ENCODE peak calls at places on chromosomes 12 and 14, in seven cellular contexts. One of them, this sample, is unnamed.

GRCh38 chr14:64364907-64365306 is 23.2 kb upstream of the MTHFD1 start:
- DNase-seq in IMR-90: peak; percentile 68
- DNase-seq in H9: no peak
- DNase-seq in neuronal stem cell: no peak
- DNase-seq in mesenchymal stem cell: no peak
- DNase-seq in trophoblast cell: no peak
- DNase-seq in H1: no peak
- DNase-seq in this sample: peak; percentile 19

GRCh38 chr14:94717808-94718207 is 52.1 kb downstream of the GSC start:
- DNase-seq in IMR-90: no peak
- DNase-seq in H9: no peak
- DNase-seq in neuronal stem cell: no peak
- DNase-seq in mesenchymal stem cell: no peak
- DNase-seq in trophoblast cell: no peak
- DNase-seq in H1: no peak
- DNase-seq in this sample: no peak

GRCh38 chr12:69657376-69658137 is 41.5 kb downstream of the BEST3 start:
- DNase-seq in IMR-90: peak; percentile 67
- DNase-seq in H9: no peak
- DNase-seq in neuronal stem cell: no peak
- DNase-seq in mesenchymal stem cell: peak; percentile 29
- DNase-seq in trophoblast cell: peak; percentile 57
- DNase-seq in H1: no peak
- DNase-seq in this sample: peak; percentile 38

GRCh38 chr12:99043319-99043914 is 398.3 kb downstream of the APAF1 start:
- DNase-seq in IMR-90: peak; percentile 64
- DNase-seq in H9: peak; percentile 71
- DNase-seq in neuronal stem cell: peak; percentile 71
- DNase-seq in mesenchymal stem cell: peak; percentile 50
- DNase-seq in trophoblast cell: peak; percentile 83
- DNase-seq in H1: peak; percentile 47
- DNase-seq in this sample: peak; percentile 74

GRCh38 chr14:52463375-52463774 is 88.9 kb downstream of the TXNDC16 start:
- DNase-seq in IMR-90: no peak
- DNase-seq in H9: no peak
- DNase-seq in neuronal stem cell: no peak
- DNase-seq in mesenchymal stem cell: no peak
- DNase-seq in trophoblast cell: no peak
- DNase-seq in H1: no peak
- DNase-seq in this sample: no peak

GRCh38 chr12:95611676-95612309 is 60.5 kb upstream of the USP44 start:
- DNase-seq in IMR-90: peak; percentile 74
- DNase-seq in H9: no peak
- DNase-seq in neuronal stem cell: no peak
- DNase-seq in mesenchymal stem cell: no peak
- DNase-seq in trophoblast cell: peak; percentile 62
- DNase-seq in H1: no peak
- DNase-seq in this sample: peak; percentile 57

GRCh38 chr14:92844220-92844619 is 50.1 kb downstream of the GOLGA5 start:
- DNase-seq in IMR-90: no peak
- DNase-seq in H9: no peak
- DNase-seq in neuronal stem cell: no peak
- DNase-seq in mesenchymal stem cell: no peak
- DNase-seq in trophoblast cell: no peak
- DNase-seq in H1: no peak
- DNase-seq in this sample: no peak

GRCh38 chr14:52895000-52895399 is 55.9 kb downstream of the FERMT2 start:
- DNase-seq in IMR-90: peak; percentile 66
- DNase-seq in H9: no peak
- DNase-seq in neuronal stem cell: no peak
- DNase-seq in mesenchymal stem cell: no peak
- DNase-seq in trophoblast cell: no peak
- DNase-seq in H1: no peak
- DNase-seq in this sample: no peak

GRCh38 chr12:89828575-89828974 is 119.9 kb upstream of the ATP2B1 start:
- DNase-seq in IMR-90: no peak
- DNase-seq in H9: no peak
- DNase-seq in neuronal stem cell: no peak
- DNase-seq in mesenchymal stem cell: no peak
- DNase-seq in trophoblast cell: no peak
- DNase-seq in H1: no peak
- DNase-seq in this sample: no peak

GRCh38 chr12:96257550-96258392 is 63.6 kb downstream of the ELK3 start:
- DNase-seq in IMR-90: peak; percentile 54
- DNase-seq in H9: no peak
- DNase-seq in neuronal stem cell: no peak
- DNase-seq in mesenchymal stem cell: peak; percentile 49
- DNase-seq in trophoblast cell: no peak
- DNase-seq in H1: no peak
- DNase-seq in this sample: no peak

GRCh38 chr14:94366146-94366887 is 22.1 kb downstream of the SERPINA1 start:
- DNase-seq in IMR-90: no peak
- DNase-seq in H9: no peak
- DNase-seq in neuronal stem cell: no peak
- DNase-seq in mesenchymal stem cell: no peak
- DNase-seq in trophoblast cell: peak; percentile 32
- DNase-seq in H1: no peak
- DNase-seq in this sample: no peak

GRCh38 chr12:68393398-68393797 is 61.2 kb upstream of the MDM1 start:
- DNase-seq in IMR-90: no peak
- DNase-seq in H9: no peak
- DNase-seq in neuronal stem cell: no peak
- DNase-seq in mesenchymal stem cell: no peak
- DNase-seq in trophoblast cell: no peak
- DNase-seq in H1: no peak
- DNase-seq in this sample: no peak

GRCh38 chr12:78403136-78403535 is 461.4 kb upstream of the SYT1 start:
- DNase-seq in IMR-90: peak; percentile 47
- DNase-seq in H9: no peak
- DNase-seq in neuronal stem cell: no peak
- DNase-seq in mesenchymal stem cell: peak; percentile 90
- DNase-seq in trophoblast cell: no peak
- DNase-seq in H1: no peak
- DNase-seq in this sample: no peak

GRCh38 chr14:75578786-75579781 is 664 bp downstream of the FLVCR2 start:
- DNase-seq in IMR-90: peak; percentile 31
- DNase-seq in H9: no peak
- DNase-seq in neuronal stem cell: peak; percentile 8
- DNase-seq in mesenchymal stem cell: peak; percentile 77
- DNase-seq in trophoblast cell: peak; percentile 73
- DNase-seq in H1: no peak
- DNase-seq in this sample: peak; percentile 82

GRCh38 chr14:89648924-89649323 is 231.9 kb upstream of the FOXN3 start:
- DNase-seq in IMR-90: no peak
- DNase-seq in H9: no peak
- DNase-seq in neuronal stem cell: no peak
- DNase-seq in mesenchymal stem cell: no peak
- DNase-seq in trophoblast cell: no peak
- DNase-seq in H1: no peak
- DNase-seq in this sample: no peak

GRCh38 chr12:52082988-52083637 is 3.6 kb downstream of the SMIM41 start:
- DNase-seq in IMR-90: peak; percentile 71
- DNase-seq in H9: peak; percentile 71
- DNase-seq in neuronal stem cell: peak; percentile 68
- DNase-seq in mesenchymal stem cell: peak; percentile 68
- DNase-seq in trophoblast cell: peak; percentile 69
- DNase-seq in H1: no peak
- DNase-seq in this sample: peak; percentile 59

GRCh38 chr12:54042970-54043744 is 10.3 kb downstream of the HOXC5 start:
- DNase-seq in IMR-90: no peak
- DNase-seq in H9: no peak
- DNase-seq in neuronal stem cell: no peak
- DNase-seq in mesenchymal stem cell: no peak
- DNase-seq in trophoblast cell: no peak
- DNase-seq in H1: no peak
- DNase-seq in this sample: no peak

GRCh38 chr12:19131020-19131431 is 1.5 kb downstream of the PLEKHA5 start:
- DNase-seq in IMR-90: peak; percentile 60
- DNase-seq in H9: peak; percentile 67
- DNase-seq in neuronal stem cell: peak; percentile 15
- DNase-seq in mesenchymal stem cell: peak; percentile 88
- DNase-seq in trophoblast cell: peak; percentile 84
- DNase-seq in H1: no peak
- DNase-seq in this sample: peak; percentile 79

GRCh38 chr12:108856428-108857157 is 790 bp downstream of the SSH1 start:
- DNase-seq in IMR-90: peak; percentile 87
- DNase-seq in H9: peak; percentile 58
- DNase-seq in neuronal stem cell: no peak
- DNase-seq in mesenchymal stem cell: peak; percentile 97
- DNase-seq in trophoblast cell: peak; percentile 62
- DNase-seq in H1: no peak
- DNase-seq in this sample: peak; percentile 58

GRCh38 chr14:105248368-105249174 is at the start of gene BTBD6:
- DNase-seq in IMR-90: peak; percentile 83
- DNase-seq in H9: peak; percentile 82
- DNase-seq in neuronal stem cell: peak; percentile 77
- DNase-seq in mesenchymal stem cell: peak; percentile 86
- DNase-seq in trophoblast cell: peak; percentile 97
- DNase-seq in H1: peak; percentile 33
- DNase-seq in this sample: peak; percentile 85

GRCh38 chr14:59020382-59020781 is 168.1 kb upstream of the DAAM1 start:
- DNase-seq in IMR-90: peak; percentile 46
- DNase-seq in H9: no peak
- DNase-seq in neuronal stem cell: no peak
- DNase-seq in mesenchymal stem cell: peak; percentile 42
- DNase-seq in trophoblast cell: peak; percentile 59
- DNase-seq in H1: no peak
- DNase-seq in this sample: peak; percentile 36

GRCh38 chr12:480831-481230 is 21.1 kb downstream of the B4GALNT3 start:
- DNase-seq in IMR-90: peak; percentile 30
- DNase-seq in H9: peak; percentile 25
- DNase-seq in neuronal stem cell: no peak
- DNase-seq in mesenchymal stem cell: peak; percentile 25
- DNase-seq in trophoblast cell: no peak
- DNase-seq in H1: no peak
- DNase-seq in this sample: peak; percentile 51

GRCh38 chr14:30943694-30944093 is 69.3 kb downstream of the COCH start:
- DNase-seq in IMR-90: no peak
- DNase-seq in H9: no peak
- DNase-seq in neuronal stem cell: no peak
- DNase-seq in mesenchymal stem cell: no peak
- DNase-seq in trophoblast cell: no peak
- DNase-seq in H1: no peak
- DNase-seq in this sample: no peak

GRCh38 chr12:78271546-78271945 is 440.9 kb downstream of the NAV3 start:
- DNase-seq in IMR-90: peak; percentile 10
- DNase-seq in H9: no peak
- DNase-seq in neuronal stem cell: no peak
- DNase-seq in mesenchymal stem cell: no peak
- DNase-seq in trophoblast cell: no peak
- DNase-seq in H1: no peak
- DNase-seq in this sample: no peak

GRCh38 chr14:31363331-31364073 is 56.8 kb downstream of the HEATR5A start:
- DNase-seq in IMR-90: no peak
- DNase-seq in H9: no peak
- DNase-seq in neuronal stem cell: no peak
- DNase-seq in mesenchymal stem cell: no peak
- DNase-seq in trophoblast cell: peak; percentile 50
- DNase-seq in H1: no peak
- DNase-seq in this sample: no peak

GRCh38 chr14:61102549-61103466 is 121.8 kb downstream of the SLC38A6 start:
- DNase-seq in IMR-90: no peak
- DNase-seq in H9: no peak
- DNase-seq in neuronal stem cell: no peak
- DNase-seq in mesenchymal stem cell: no peak
- DNase-seq in trophoblast cell: no peak
- DNase-seq in H1: no peak
- DNase-seq in this sample: peak; percentile 28
- H2BK5ac ChIP-seq in IMR-90: peak overlapping the region; percentile 98
- H2BK5ac ChIP-seq in H9: peak overlapping the region; percentile 31
- H2BK5ac ChIP-seq in neuronal stem cell: no peak overlapping the region
- H2BK5ac ChIP-seq in mesenchymal stem cell: peak overlapping the region; percentile 91
- H2BK5ac ChIP-seq in trophoblast cell: peak overlapping the region; percentile 79
- H2BK5ac ChIP-seq in H1: peak overlapping the region; percentile 98
- H2BK5ac ChIP-seq in this sample: peak overlapping the region; percentile 64

DNA sequence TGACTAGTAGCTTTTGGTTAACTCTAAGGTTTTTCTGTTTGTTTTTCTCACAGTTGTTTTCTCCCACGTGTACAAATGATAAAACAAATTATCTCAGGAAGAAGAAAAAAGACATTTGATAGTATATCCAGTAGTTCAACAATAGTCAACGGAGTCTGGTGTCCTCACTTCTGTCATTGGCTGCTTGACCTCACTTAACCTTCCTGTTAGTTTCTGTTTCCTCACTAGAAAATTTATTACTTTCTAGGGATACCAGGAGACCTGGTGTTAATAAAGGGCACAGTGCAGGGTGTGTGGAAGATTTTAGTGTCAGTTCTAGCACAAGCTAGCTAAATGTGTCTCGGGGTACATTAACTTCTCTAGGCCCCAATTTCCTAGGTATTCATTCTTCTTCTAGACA is 116.0 kb downstream of the PRKCH start:
- DNase-seq in IMR-90: no peak
- DNase-seq in H9: no peak
- DNase-seq in neuronal stem cell: no peak
- DNase-seq in mesenchymal stem cell: peak; percentile 30
- DNase-seq in trophoblast cell: no peak
- DNase-seq in H1: no peak
- DNase-seq in this sample: no peak
- H3K4me1 ChIP-seq in IMR-90: peaks cover 4% of the 10 kb centered on the region
- H3K4me1 ChIP-seq in H9: peaks cover 10% of the 10 kb centered on the region
- H3K4me1 ChIP-seq in neuronal stem cell: peaks cover 4% of the 10 kb centered on the region
- H3K4me1 ChIP-seq in mesenchymal stem cell: peaks cover 5% of the 10 kb centered on the region
- H3K4me1 ChIP-seq in trophoblast cell: peaks cover 25% of the 10 kb centered on the region
- H3K4me1 ChIP-seq in H1: peaks cover 10% of the 10 kb centered on the region
- H3K4me1 ChIP-seq in this sample: peaks cover 5% of the 10 kb centered on the region

DNA sequence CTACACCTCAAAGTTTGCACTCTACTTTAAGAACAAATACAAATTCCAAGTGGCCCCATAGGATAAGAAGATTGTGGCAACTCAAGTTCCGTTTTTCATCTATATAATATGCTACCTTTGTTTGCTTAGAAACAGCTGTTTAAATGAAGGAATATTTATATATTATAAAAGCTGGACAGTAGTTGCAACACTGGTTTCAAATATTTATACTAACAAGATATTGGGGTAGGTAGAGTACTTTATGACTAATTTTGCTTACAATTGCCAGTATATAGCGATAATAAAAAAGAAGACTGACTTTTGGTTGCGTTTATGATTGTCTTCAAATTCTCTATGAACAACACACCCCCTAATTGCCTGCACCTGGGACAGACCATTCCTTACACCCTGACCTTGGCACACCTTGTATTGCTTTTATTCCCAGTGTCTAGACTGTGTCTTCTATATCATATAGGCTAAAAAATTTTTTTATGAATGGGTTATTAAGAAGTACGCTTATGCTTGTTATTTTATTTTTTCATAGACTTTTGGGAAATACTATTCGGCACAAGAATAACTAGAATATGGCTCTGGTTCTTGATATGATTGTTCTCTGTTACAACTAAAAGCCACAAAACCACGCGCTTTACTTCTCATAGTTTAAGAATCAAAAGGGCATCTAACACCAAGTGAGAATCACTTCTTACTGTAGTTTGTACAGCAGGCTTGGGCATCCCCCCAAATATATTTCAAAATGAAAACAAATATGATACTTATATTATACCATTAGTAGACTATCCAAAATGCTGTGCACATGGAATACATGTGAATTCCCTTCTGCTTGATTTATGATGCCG is 455.4 kb upstream of the DCN start:
- DNase-seq in IMR-90: no peak
- DNase-seq in H9: no peak
- DNase-seq in neuronal stem cell: no peak
- DNase-seq in mesenchymal stem cell: no peak
- DNase-seq in trophoblast cell: no peak
- DNase-seq in H1: no peak
- DNase-seq in this sample: no peak
- H2AK5ac ChIP-seq in IMR-90: no peak overlapping the region
- H2AK5ac ChIP-seq in H9: no peak overlapping the region
- H2AK5ac ChIP-seq in neuronal stem cell: no peak overlapping the region
- H2AK5ac ChIP-seq in mesenchymal stem cell: no peak overlapping the region
- H2AK5ac ChIP-seq in trophoblast cell: no peak overlapping the region
- H2AK5ac ChIP-seq in H1: no peak overlapping the region
- H2AK5ac ChIP-seq in this sample: no peak overlapping the region

GRCh38 chr14:36857842-36858445 is 196.3 kb downstream of the PAX9 start:
- DNase-seq in IMR-90: no peak
- DNase-seq in H9: no peak
- DNase-seq in neuronal stem cell: no peak
- DNase-seq in mesenchymal stem cell: no peak
- DNase-seq in trophoblast cell: no peak
- DNase-seq in H1: no peak
- DNase-seq in this sample: no peak
- H2BK5ac ChIP-seq in IMR-90: no peak overlapping the region
- H2BK5ac ChIP-seq in H9: no peak overlapping the region
- H2BK5ac ChIP-seq in neuronal stem cell: no peak overlapping the region
- H2BK5ac ChIP-seq in mesenchymal stem cell: no peak overlapping the region
- H2BK5ac ChIP-seq in trophoblast cell: no peak overlapping the region
- H2BK5ac ChIP-seq in H1: no peak overlapping the region
- H2BK5ac ChIP-seq in this sample: no peak overlapping the region